ENCODE peak calls at places on chromosomes 5 and 9, in four cellular contexts. K is K562, N is GM12878, C is HepG2. S is an unnamed sample.

GRCh38 chr9:4167040-4167671 is 132.7 kb downstream of the GLIS3 start:
- DNase-seq in K (no peak), N (no peak), C (no peak), S (no peak)

GRCh38 chr9:16794871-16795639 is 75.4 kb downstream of the BNC2 start:
- DNase-seq in K (no peak), N (no peak), C (no peak), S (no peak)

GRCh38 chr5:124649548-124650501 is 96.6 kb downstream of the ZNF608 start:
- DNase-seq in K (peak), N (peak), C (no peak), S (peak)

GRCh38 chr9:129225815-129226214 is 47.8 kb upstream of the IER5L start:
- DNase-seq in K (no peak), N (no peak), C (no peak), S (peak)

GRCh38 chr9:89234636-89235035 is 56.0 kb upstream of the SHC3 start:
- DNase-seq in K (no peak), N (peak), C (no peak), S (peak)

GRCh38 chr5:150111121-150111520 is 24.8 kb upstream of the CSF1R start:
- DNase-seq in K (peak), N (no peak), C (no peak), S (peak)

GRCh38 chr9:135139366-135139965 is 52.0 kb downstream of the OLFM1 start:
- DNase-seq in K (peak), N (no peak), C (no peak), S (no peak)

GRCh38 chr5:72035831-72036230 is 71.4 kb upstream of the MAP1B start:
- DNase-seq in K (no peak), N (no peak), C (no peak), S (no peak)

GRCh38 chr9:114774504-114774903 is 31.3 kb downstream of the TNFSF15 start:
- DNase-seq in K (no peak), N (no peak), C (no peak), S (no peak)

GRCh38 chr9:114771901-114772300 is 33.9 kb downstream of the TNFSF15 start:
- DNase-seq in K (no peak), N (no peak), C (no peak), S (no peak)

GRCh38 chr9:114770991-114771390 is 34.8 kb downstream of the TNFSF15 start:
- DNase-seq in K (no peak), N (no peak), C (no peak), S (no peak)

GRCh38 chr9:114775121-114775520 is 30.7 kb downstream of the TNFSF15 start:
- DNase-seq in K (no peak), N (no peak), C (no peak), S (no peak)

GRCh38 chr9:114769664-114770063 is 36.2 kb downstream of the TNFSF15 start:
- DNase-seq in K (no peak), N (no peak), C (no peak), S (no peak)
- TF ChIP-seq ZBTB33 in K (no peak), N (no peak), C (no peak), S (no peak)

GRCh38 chr9:115209601-115210306 is 91.8 kb upstream of the TNC start:
- DNase-seq in K (no peak), N (peak), C (no peak), S (no peak)
- TF ChIP-seq SMC3 in K (no peak), N (no peak), C (no peak), S (no peak)

DNA sequence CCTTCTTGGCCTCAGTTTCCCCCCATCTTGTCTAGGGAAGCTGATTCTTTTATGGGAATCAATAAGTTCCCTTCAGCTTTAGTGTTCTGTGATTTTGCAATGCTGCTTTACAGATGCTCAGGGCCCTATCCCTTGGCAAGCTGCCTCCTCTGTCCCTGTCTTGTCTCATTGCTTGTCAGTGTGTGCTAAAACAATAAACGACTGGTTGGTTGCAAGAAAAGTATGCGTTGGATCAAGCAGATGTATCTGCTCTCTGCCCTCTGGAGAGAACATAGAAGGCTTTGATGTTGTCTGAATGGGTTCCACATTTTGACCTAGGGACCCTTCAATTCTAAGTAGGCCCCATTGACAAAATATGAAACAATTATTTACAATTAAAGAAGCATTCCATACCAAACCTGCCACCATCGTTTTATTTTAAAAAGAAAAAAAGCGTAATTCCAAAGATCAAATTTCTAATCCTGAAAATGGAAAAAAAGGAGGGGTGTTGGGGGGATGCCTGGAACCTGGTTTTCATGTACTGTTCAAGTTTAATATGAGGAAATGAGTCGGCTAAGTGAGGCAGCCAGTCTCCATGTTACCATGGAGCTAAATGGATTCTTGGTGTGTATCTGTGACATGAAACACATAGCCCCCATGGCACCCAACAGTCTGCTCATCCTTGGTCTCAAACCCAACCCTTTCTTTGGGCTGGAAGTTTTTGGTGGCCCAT is 31.2 kb upstream of the TARS1 start:
- DNase-seq in K (no peak), N (no peak), C (peak), S (peak)
- TF ChIP-seq ZBTB33 in K (no peak), N (no peak), C (no peak), S (no peak)

DNA sequence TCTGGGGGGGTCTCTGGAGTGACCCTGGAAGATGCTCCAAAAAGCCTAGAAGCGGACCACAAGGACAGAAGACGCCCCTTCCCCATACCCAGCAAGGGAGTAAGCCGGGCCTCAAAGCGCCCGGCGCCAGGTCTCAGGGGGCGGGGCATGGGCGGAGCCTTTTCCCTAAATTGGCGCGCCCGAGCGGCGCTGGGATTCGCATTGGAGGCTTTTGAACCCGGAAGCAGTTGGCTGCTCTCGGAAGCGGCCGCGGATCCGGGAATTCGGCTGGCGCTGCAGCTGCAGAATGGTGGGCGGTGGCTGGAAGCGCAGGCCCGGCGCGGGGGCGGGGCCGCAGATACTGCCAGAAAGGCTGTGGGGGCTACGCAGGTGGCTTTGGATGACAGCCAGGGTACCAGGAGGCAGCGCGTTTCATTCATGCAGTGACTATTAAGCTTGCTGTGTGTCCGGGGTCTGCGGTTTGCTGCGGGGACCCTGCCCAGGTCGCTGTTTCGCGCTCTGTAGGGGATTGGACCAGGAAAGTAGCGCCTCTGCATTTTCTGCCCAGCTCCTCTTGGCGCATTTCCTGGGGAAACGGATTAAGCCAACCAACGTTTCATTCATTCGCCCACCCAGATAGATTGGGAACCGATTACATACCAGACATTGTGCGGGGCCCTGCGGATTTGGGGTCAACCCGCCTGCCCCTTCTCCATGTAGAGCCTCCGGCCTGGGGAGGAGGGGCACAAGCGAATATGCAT is 83.0 kb upstream of the FREM1 start:
- DNase-seq in K (peak), N (no peak), C (no peak), S (peak)
- TF ChIP-seq SMC3 in K (no peak), N (no peak), C (no peak), S (no peak)

DNA sequence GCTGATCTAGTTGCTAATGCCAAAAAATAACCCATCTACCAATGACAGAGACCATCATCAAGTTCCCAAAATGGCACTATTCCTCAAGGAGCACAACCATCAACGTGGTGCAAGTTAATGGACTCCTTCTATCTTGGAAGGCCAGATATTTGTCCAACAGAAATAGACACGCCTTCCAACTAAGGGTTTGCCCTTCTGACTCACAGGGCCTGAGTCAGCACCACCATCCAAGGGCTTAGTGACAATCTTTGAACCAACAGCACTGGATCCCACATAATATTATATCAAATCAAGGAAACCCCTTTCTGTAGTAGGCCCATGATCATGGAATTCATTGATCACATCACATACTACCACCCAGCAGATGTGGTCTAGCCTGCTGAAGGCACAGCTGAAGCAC is 84.3 kb downstream of the MED27 start:
- DNase-seq in K (no peak), N (no peak), C (no peak), S (no peak)
- TF ChIP-seq ZBTB33 in K (no peak), N (no peak), C (no peak), S (no peak)

DNA sequence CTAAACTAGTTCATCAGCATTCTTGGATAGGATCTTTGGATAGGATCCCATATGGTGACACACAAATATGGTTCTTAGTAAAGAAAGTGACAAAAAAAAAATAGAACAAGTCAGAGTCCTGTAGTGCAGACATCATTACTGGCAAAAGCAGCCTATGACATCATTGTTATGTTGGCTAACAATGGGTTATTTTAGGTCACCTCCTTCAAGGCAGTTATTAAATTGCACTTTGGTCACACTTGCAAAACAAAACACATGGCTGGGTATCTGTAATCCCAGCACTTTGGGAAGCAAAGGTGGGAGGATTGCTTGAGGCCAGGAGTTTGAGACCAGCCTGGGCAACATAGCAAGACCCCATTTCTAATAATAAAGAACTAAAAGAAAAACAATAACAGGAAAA is 185.9 kb downstream of the KIAA0825 start:
- DNase-seq in K (no peak), N (no peak), C (no peak), S (no peak)
- TF ChIP-seq SMC3 in K (no peak), N (no peak), C (no peak), S (no peak)

GRCh38 chr9:94802795-94803194 is 76.3 kb downstream of the AOPEP start:
- DNase-seq in K (no peak), N (peak), C (no peak), S (no peak)
- TF ChIP-seq ZBTB33 in K (no peak), N (no peak), C (no peak), S (no peak)

GRCh38 chr5:91491229-91491628 is 108.1 kb upstream of the ARRDC3 start:
- DNase-seq in K (no peak), N (no peak), C (no peak), S (no peak)

GRCh38 chr5:91490340-91490739 is 107.2 kb upstream of the ARRDC3 start:
- DNase-seq in K (no peak), N (no peak), C (no peak), S (no peak)

GRCh38 chr5:91486638-91487037 is 103.5 kb upstream of the ARRDC3 start:
- DNase-seq in K (no peak), N (no peak), C (no peak), S (no peak)

GRCh38 chr5:91484662-91485061 is 101.5 kb upstream of the ARRDC3 start:
- DNase-seq in K (no peak), N (no peak), C (no peak), S (no peak)

DNA sequence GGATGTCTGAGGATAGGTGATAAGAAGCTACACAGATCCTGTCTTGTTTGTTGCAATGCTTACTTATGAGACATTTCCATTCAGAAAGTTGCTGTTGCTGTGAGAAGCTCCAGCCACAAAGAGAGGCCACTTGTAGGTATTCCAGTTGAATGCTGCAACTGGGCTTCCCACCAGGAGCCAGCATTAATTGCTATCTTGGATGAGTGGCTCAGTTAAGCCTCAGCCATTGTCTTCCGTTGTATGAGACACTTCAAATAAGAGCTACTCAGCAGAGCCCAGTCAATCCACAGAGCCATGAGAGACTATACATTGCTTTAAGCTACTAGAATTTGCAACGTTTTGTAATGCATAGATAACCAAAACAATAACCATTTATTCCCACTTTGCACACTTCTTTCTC is 104.3 kb upstream of the ARRDC3 start:
- DNase-seq in K (no peak), N (no peak), C (no peak), S (no peak)
- TF ChIP-seq SMC3 in K (no peak), N (no peak), C (no peak), S (no peak)

GRCh38 chr5:171927345-171927941 is 79.0 kb downstream of the FBXW11 start:
- DNase-seq in K (no peak), N (no peak), C (no peak), S (no peak)

GRCh38 chr5:171926311-171926710 is 80.1 kb downstream of the FBXW11 start:
- DNase-seq in K (no peak), N (no peak), C (no peak), S (no peak)

GRCh38 chr5:171920765-171921391 is 85.6 kb downstream of the FBXW11 start:
- DNase-seq in K (no peak), N (no peak), C (no peak), S (no peak)

DNA sequence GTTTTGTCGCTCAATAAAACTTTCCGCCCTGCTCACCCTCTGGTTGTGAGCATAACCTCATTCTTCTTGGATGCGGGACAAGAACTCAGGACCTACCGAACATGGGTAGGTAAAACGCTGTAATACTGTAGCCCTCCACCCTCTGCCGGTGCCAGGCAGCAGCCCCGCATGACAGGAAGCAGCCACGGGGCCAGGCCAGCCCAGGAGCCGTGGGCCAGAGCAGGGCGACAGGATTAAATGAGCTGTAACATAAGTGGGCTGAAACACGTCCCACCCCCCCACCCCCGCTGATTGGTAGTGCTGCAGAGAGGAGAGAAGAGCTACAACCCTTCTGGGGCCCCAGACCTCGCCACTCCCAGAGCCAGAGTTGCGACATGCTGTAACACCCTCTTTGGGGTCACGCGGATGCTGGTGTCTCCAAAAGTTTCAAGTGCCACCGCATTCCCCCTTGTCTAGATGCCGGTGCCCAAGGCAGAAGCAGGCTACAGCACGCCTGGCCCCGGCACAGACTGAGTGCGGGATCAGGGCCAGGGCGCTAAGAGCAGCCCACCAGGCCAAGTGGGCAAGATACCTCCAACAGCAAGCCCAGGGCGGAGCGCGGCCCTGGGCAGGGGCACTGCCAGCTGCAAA is 81.8 kb downstream of the FBXW11 start:
- DNase-seq in K (no peak), N (no peak), C (no peak), S (no peak)
- TF ChIP-seq ZBTB33 in K (no peak), N (no peak), C (peak), S (no peak)